ENCODE peak calls at places on chromosomes 7 and 10, in five cellular contexts. One of them, this sample, is unnamed.

GRCh38 chr7:133794490-133794889 is 332.6 kb upstream of the LRGUK start:
- DNase-seq in IMR-90: peak
- DNase-seq in H9: no peak
- DNase-seq in mesenchymal stem cell: peak
- DNase-seq in neuronal stem cell: no peak
- DNase-seq in this sample: no peak

GRCh38 chr7:125406111-125406510 is 476.5 kb upstream of the POT1 start:
- DNase-seq in neuronal stem cell: no peak
- DNase-seq in H9: no peak
- DNase-seq in IMR-90: no peak
- DNase-seq in mesenchymal stem cell: no peak
- DNase-seq in this sample: no peak

GRCh38 chr7:122430710-122431109 is 126.2 kb upstream of the FEZF1 start:
- DNase-seq in neuronal stem cell: no peak
- DNase-seq in IMR-90: no peak
- DNase-seq in mesenchymal stem cell: no peak
- DNase-seq in H9: no peak
- DNase-seq in this sample: no peak

GRCh38 chr10:89563861-89564478 is 28.6 kb upstream of the SLC16A12 start:
- DNase-seq in mesenchymal stem cell: peak
- DNase-seq in IMR-90: peak
- DNase-seq in neuronal stem cell: peak
- DNase-seq in H9: no peak
- DNase-seq in this sample: peak

GRCh38 chr7:130275826-130276291 is 9.2 kb downstream of the CPA2 start:
- DNase-seq in IMR-90: no peak
- DNase-seq in H9: no peak
- DNase-seq in neuronal stem cell: no peak
- DNase-seq in mesenchymal stem cell: peak
- DNase-seq in this sample: no peak

GRCh38 chr10:33913194-33913593 is 578.7 kb upstream of the NRP1 start:
- DNase-seq in IMR-90: peak
- DNase-seq in mesenchymal stem cell: no peak
- DNase-seq in H9: no peak
- DNase-seq in neuronal stem cell: no peak
- DNase-seq in this sample: no peak

GRCh38 chr7:22565315-22565811 is 65.4 kb upstream of the STEAP1B start:
- DNase-seq in H9: no peak
- DNase-seq in IMR-90: peak
- DNase-seq in mesenchymal stem cell: peak
- DNase-seq in neuronal stem cell: no peak
- DNase-seq in this sample: no peak

GRCh38 chr7:102279537-102280400 is 6.9 kb upstream of the SH2B2 start:
- DNase-seq in H9: peak
- DNase-seq in IMR-90: peak
- DNase-seq in neuronal stem cell: peak
- DNase-seq in mesenchymal stem cell: peak
- DNase-seq in this sample: peak

GRCh38 chr10:3494131-3494878 is 290.7 kb downstream of the KLF6 start:
- DNase-seq in IMR-90: peak
- DNase-seq in mesenchymal stem cell: no peak
- DNase-seq in H9: no peak
- DNase-seq in neuronal stem cell: no peak
- DNase-seq in this sample: peak

GRCh38 chr10:28592953-28593352 is 60.0 kb downstream of the WAC start:
- DNase-seq in H9: no peak
- DNase-seq in neuronal stem cell: no peak
- DNase-seq in mesenchymal stem cell: peak
- DNase-seq in IMR-90: peak
- DNase-seq in this sample: peak

GRCh38 chr10:1241973-1242935 is 186.1 kb downstream of the WDR37 start:
- DNase-seq in H9: no peak
- DNase-seq in neuronal stem cell: no peak
- DNase-seq in mesenchymal stem cell: no peak
- DNase-seq in IMR-90: no peak
- DNase-seq in this sample: no peak

GRCh38 chr7:155908385-155908784 is 96.1 kb upstream of the SHH start:
- DNase-seq in neuronal stem cell: no peak
- DNase-seq in H9: no peak
- DNase-seq in IMR-90: no peak
- DNase-seq in mesenchymal stem cell: no peak
- DNase-seq in this sample: no peak

GRCh38 chr7:157097056-157097329 is 41.7 kb upstream of the UBE3C start:
- DNase-seq in mesenchymal stem cell: no peak
- DNase-seq in H9: no peak
- DNase-seq in neuronal stem cell: no peak
- DNase-seq in IMR-90: no peak
- DNase-seq in this sample: no peak

GRCh38 chr7:151122794-151123484 is 36.7 kb downstream of the AGAP3 start:
- DNase-seq in mesenchymal stem cell: no peak
- DNase-seq in H9: no peak
- DNase-seq in neuronal stem cell: no peak
- DNase-seq in IMR-90: no peak
- DNase-seq in this sample: no peak

GRCh38 chr10:6647811-6648526 is 67.9 kb upstream of the PRKCQ start:
- DNase-seq in mesenchymal stem cell: peak
- DNase-seq in IMR-90: no peak
- DNase-seq in H9: peak
- DNase-seq in neuronal stem cell: peak
- DNase-seq in this sample: peak

GRCh38 chr10:121332829-121333765 is 265.1 kb downstream of the FGFR2 start:
- DNase-seq in H9: no peak
- DNase-seq in mesenchymal stem cell: no peak
- DNase-seq in IMR-90: no peak
- DNase-seq in neuronal stem cell: no peak
- DNase-seq in this sample: peak

GRCh38 chr10:101429423-101429822 is 75.5 kb downstream of the BTRC start:
- DNase-seq in neuronal stem cell: no peak
- DNase-seq in H9: no peak
- DNase-seq in mesenchymal stem cell: no peak
- DNase-seq in IMR-90: no peak
- DNase-seq in this sample: no peak

GRCh38 chr7:108054537-108054936 is 51.6 kb upstream of the LAMB1 start:
- DNase-seq in IMR-90: no peak
- DNase-seq in H9: no peak
- DNase-seq in neuronal stem cell: no peak
- DNase-seq in mesenchymal stem cell: no peak
- DNase-seq in this sample: no peak

GRCh38 chr7:126637538-126637937 is 615.2 kb downstream of the GRM8 start:
- DNase-seq in IMR-90: no peak
- DNase-seq in H9: no peak
- DNase-seq in mesenchymal stem cell: no peak
- DNase-seq in neuronal stem cell: no peak
- DNase-seq in this sample: no peak

GRCh38 chr7:39951156-39951942 is 1.3 kb downstream of the CDK13 start:
- DNase-seq in H9: peak
- DNase-seq in IMR-90: peak
- DNase-seq in neuronal stem cell: peak
- DNase-seq in mesenchymal stem cell: peak
- DNase-seq in this sample: peak

GRCh38 chr10:131652416-131652815 is 248.4 kb upstream of the PPP2R2D start:
- DNase-seq in mesenchymal stem cell: no peak
- DNase-seq in H9: no peak
- DNase-seq in IMR-90: no peak
- DNase-seq in neuronal stem cell: no peak
- DNase-seq in this sample: no peak
- H3K4me2 ChIP-seq in mesenchymal stem cell: no peak
- H3K4me2 ChIP-seq in H9: peak
- H3K4me2 ChIP-seq in IMR-90: no peak
- H3K4me2 ChIP-seq in neuronal stem cell: no peak
- H3K4me2 ChIP-seq in this sample: no peak

GRCh38 chr7:47777531-47778152 is 170.6 kb downstream of the PKD1L1 start:
- DNase-seq in neuronal stem cell: no peak
- DNase-seq in H9: no peak
- DNase-seq in IMR-90: no peak
- DNase-seq in mesenchymal stem cell: no peak
- DNase-seq in this sample: peak

GRCh38 chr7:47776335-47776734 is 171.9 kb downstream of the PKD1L1 start:
- DNase-seq in H9: no peak
- DNase-seq in mesenchymal stem cell: no peak
- DNase-seq in IMR-90: no peak
- DNase-seq in neuronal stem cell: no peak
- DNase-seq in this sample: no peak

GRCh38 chr7:47780555-47780954 is 167.7 kb downstream of the PKD1L1 start:
- DNase-seq in H9: no peak
- DNase-seq in IMR-90: no peak
- DNase-seq in neuronal stem cell: no peak
- DNase-seq in mesenchymal stem cell: no peak
- DNase-seq in this sample: no peak

GRCh38 chr7:47779341-47779771 is 168.9 kb downstream of the PKD1L1 start:
- DNase-seq in H9: no peak
- DNase-seq in mesenchymal stem cell: no peak
- DNase-seq in neuronal stem cell: no peak
- DNase-seq in IMR-90: no peak
- DNase-seq in this sample: peak

GRCh38 chr7:47778153-47778661 is 170.1 kb downstream of the PKD1L1 start:
- DNase-seq in neuronal stem cell: no peak
- DNase-seq in IMR-90: no peak
- DNase-seq in H9: no peak
- DNase-seq in mesenchymal stem cell: no peak
- DNase-seq in this sample: peak
- H4K91ac ChIP-seq in neuronal stem cell: no peak
- H4K91ac ChIP-seq in IMR-90: peak
- H4K91ac ChIP-seq in H9: no peak
- H4K91ac ChIP-seq in mesenchymal stem cell: peak
- H4K91ac ChIP-seq in this sample: no peak

GRCh38 chr7:100692578-100692961 is 1.5 kb downstream of the GIGYF1 start:
- DNase-seq in IMR-90: no peak
- DNase-seq in mesenchymal stem cell: no peak
- DNase-seq in H9: no peak
- DNase-seq in neuronal stem cell: no peak
- DNase-seq in this sample: no peak

GRCh38 chr7:100693312-100694195 is 496 bp downstream of the GIGYF1 start:
- DNase-seq in IMR-90: no peak
- DNase-seq in mesenchymal stem cell: no peak
- DNase-seq in neuronal stem cell: no peak
- DNase-seq in H9: peak
- DNase-seq in this sample: no peak

GRCh38 chr7:100689230-100690135 is 4.6 kb downstream of the GIGYF1 start:
- DNase-seq in mesenchymal stem cell: no peak
- DNase-seq in IMR-90: no peak
- DNase-seq in neuronal stem cell: no peak
- DNase-seq in H9: peak
- DNase-seq in this sample: no peak

GRCh38 chr7:100694196-100694745 is at the start of gene GIGYF1:
- DNase-seq in neuronal stem cell: no peak
- DNase-seq in IMR-90: peak
- DNase-seq in H9: peak
- DNase-seq in mesenchymal stem cell: peak
- DNase-seq in this sample: peak

GRCh38 chr7:100691676-100692577 is 2.1 kb downstream of the GIGYF1 start:
- DNase-seq in IMR-90: peak
- DNase-seq in H9: peak
- DNase-seq in mesenchymal stem cell: peak
- DNase-seq in neuronal stem cell: peak
- DNase-seq in this sample: peak
- H2BK5ac ChIP-seq in IMR-90: no peak
- H2BK5ac ChIP-seq in H9: no peak
- H2BK5ac ChIP-seq in mesenchymal stem cell: no peak
- H2BK5ac ChIP-seq in neuronal stem cell: no peak
- H2BK5ac ChIP-seq in this sample: no peak

GRCh38 chr7:105346593-105347322 is 42.0 kb downstream of the SRPK2 start:
- DNase-seq in H9: no peak
- DNase-seq in mesenchymal stem cell: no peak
- DNase-seq in IMR-90: no peak
- DNase-seq in neuronal stem cell: no peak
- DNase-seq in this sample: no peak
- H3K4me2 ChIP-seq in H9: no peak
- H3K4me2 ChIP-seq in mesenchymal stem cell: no peak
- H3K4me2 ChIP-seq in IMR-90: no peak
- H3K4me2 ChIP-seq in neuronal stem cell: no peak
- H3K4me2 ChIP-seq in this sample: no peak

DNA sequence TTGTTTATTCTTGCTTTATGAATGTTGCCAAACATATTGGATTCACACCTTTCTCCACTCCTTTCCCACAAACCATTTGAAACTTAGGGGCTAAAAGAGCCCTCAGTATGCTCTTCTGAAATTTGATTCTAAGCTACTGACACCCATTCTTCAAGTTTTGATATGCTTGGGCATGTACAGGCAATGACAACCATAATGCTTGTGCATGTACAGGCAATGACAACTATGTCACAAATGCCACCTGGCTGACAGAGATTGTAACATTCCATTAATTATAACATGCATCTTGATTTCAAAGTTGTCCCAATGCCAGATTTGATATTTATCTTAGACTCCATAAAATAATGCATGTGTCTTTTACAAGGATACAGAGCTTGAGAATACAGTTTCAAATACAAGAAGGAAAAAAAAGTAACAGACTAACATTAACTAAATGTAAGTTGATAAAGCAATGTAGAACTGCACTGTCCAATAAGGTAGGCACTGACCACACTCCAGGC is 17.5 kb upstream of the CDK1 start:
- DNase-seq in mesenchymal stem cell: no peak
- DNase-seq in neuronal stem cell: no peak
- DNase-seq in H9: no peak
- DNase-seq in IMR-90: no peak
- DNase-seq in this sample: no peak
- H4K91ac ChIP-seq in mesenchymal stem cell: no peak
- H4K91ac ChIP-seq in neuronal stem cell: no peak
- H4K91ac ChIP-seq in H9: no peak
- H4K91ac ChIP-seq in IMR-90: no peak
- H4K91ac ChIP-seq in this sample: no peak

GRCh38 chr7:74373536-74373935 is 80.2 kb upstream of the GTF2IRD1 start:
- DNase-seq in mesenchymal stem cell: no peak
- DNase-seq in IMR-90: no peak
- DNase-seq in H9: no peak
- DNase-seq in neuronal stem cell: no peak
- DNase-seq in this sample: no peak

GRCh38 chr7:74371381-74372059 is 82.2 kb upstream of the GTF2IRD1 start:
- DNase-seq in mesenchymal stem cell: peak
- DNase-seq in IMR-90: no peak
- DNase-seq in H9: peak
- DNase-seq in neuronal stem cell: peak
- DNase-seq in this sample: peak

GRCh38 chr7:74372060-74372408 is 81.7 kb upstream of the GTF2IRD1 start:
- DNase-seq in IMR-90: no peak
- DNase-seq in neuronal stem cell: no peak
- DNase-seq in H9: no peak
- DNase-seq in mesenchymal stem cell: no peak
- DNase-seq in this sample: no peak

GRCh38 chr7:74375726-74376220 is 77.9 kb upstream of the GTF2IRD1 start:
- DNase-seq in neuronal stem cell: no peak
- DNase-seq in H9: no peak
- DNase-seq in mesenchymal stem cell: no peak
- DNase-seq in IMR-90: no peak
- DNase-seq in this sample: no peak

GRCh38 chr7:74372511-74373111 is 81.1 kb upstream of the GTF2IRD1 start:
- DNase-seq in neuronal stem cell: no peak
- DNase-seq in mesenchymal stem cell: peak
- DNase-seq in H9: no peak
- DNase-seq in IMR-90: no peak
- DNase-seq in this sample: no peak
- H2BK5ac ChIP-seq in neuronal stem cell: no peak
- H2BK5ac ChIP-seq in mesenchymal stem cell: no peak
- H2BK5ac ChIP-seq in H9: no peak
- H2BK5ac ChIP-seq in IMR-90: no peak
- H2BK5ac ChIP-seq in this sample: no peak